ENCODE peak calls at places on chromosomes 11 and 22, in seven cellular contexts. D is psoas muscle, W is AG04450, F is H1, H is cardiac muscle cell, C is lung, L is cardiac fibroblast. R is an unnamed sample.

GRCh38 chr11:35377262-35377661 is 42.1 kb downstream of the SLC1A2 start:
- DNase-seq in D (no peak), W (no peak), F (no peak), H (no peak), C (no peak), L (no peak), R (no peak)

GRCh38 chr11:8092587-8093424 is 11.8 kb downstream of the TUB start:
- DNase-seq in D (peak; percentile 56), W (no peak), F (no peak), H (peak; percentile 66), C (peak; percentile 58), L (peak; percentile 74), R (peak; percentile 63)

GRCh38 chr22:32557424-32557823 is 82.8 kb downstream of the FBXO7 start:
- DNase-seq in D (no peak), W (no peak), F (no peak), H (no peak), C (no peak), L (no peak), R (no peak)

GRCh38 chr11:120512727-120513435 is 1.3 kb downstream of the GRIK4 start:
- DNase-seq in D (no peak), W (no peak), F (no peak), H (no peak), C (no peak), L (no peak), R (no peak)

GRCh38 chr11:92627615-92628201 is 341.7 kb upstream of the MTNR1B start:
- DNase-seq in D (no peak), W (no peak), F (no peak), H (no peak), C (no peak), L (peak; percentile 22), R (peak; percentile 62)

GRCh38 chr11:133078591-133079179 is 453.6 kb downstream of the OPCML start:
- DNase-seq in D (peak; percentile 18), W (no peak), F (no peak), H (peak; percentile 73), C (no peak), L (peak; percentile 48), R (peak; percentile 30)

GRCh38 chr11:124970925-124971324 is 16.9 kb downstream of the CCDC15 start:
- DNase-seq in D (no peak), W (no peak), F (no peak), H (peak; percentile 6), C (no peak), L (peak; percentile 65), R (peak; percentile 35)

GRCh38 chr22:30969532-30970355 is 679 bp downstream of the TUG1 start:
- DNase-seq in D (no peak), W (no peak), F (no peak), H (no peak), C (peak; percentile 46), L (peak; percentile 56), R (peak; percentile 44)

GRCh38 chr11:128904872-128905344 is 13.8 kb downstream of the KCNJ5 start:
- DNase-seq in D (peak; percentile 32), W (no peak), F (no peak), H (peak; percentile 60), C (no peak), L (no peak), R (peak; percentile 32)

GRCh38 chr22:44443641-44444235 is 54.3 kb downstream of the RTL6 start:
- DNase-seq in D (no peak), W (no peak), F (no peak), H (no peak), C (no peak), L (no peak), R (no peak)

GRCh38 chr11:45800261-45800660 is 4.7 kb upstream of the SLC35C1 start:
- DNase-seq in D (no peak), W (no peak), F (no peak), H (no peak), C (no peak), L (no peak), R (no peak)

GRCh38 chr11:67301951-67302516 is 1.3 kb upstream of the SSH3 start:
- DNase-seq in D (peak; percentile 69), W (peak; percentile 33), F (no peak), H (peak; percentile 45), C (no peak), L (peak; percentile 54), R (peak; percentile 76)

GRCh38 chr22:44286673-44287072 is 26.1 kb downstream of the SHISAL1 start:
- DNase-seq in D (no peak), W (no peak), F (no peak), H (no peak), C (no peak), L (no peak), R (no peak)

GRCh38 chr22:27075028-27075678 is 417.8 kb downstream of the MIAT start:
- DNase-seq in D (no peak), W (no peak), F (no peak), H (peak; percentile 21), C (no peak), L (peak; percentile 7), R (no peak)

GRCh38 chr11:79570104-79570503 is 129.3 kb upstream of the TENM4 start:
- DNase-seq in D (no peak), W (no peak), F (no peak), H (no peak), C (no peak), L (no peak), R (no peak)

GRCh38 chr22:45511847-45512261 is 9.2 kb downstream of the FBLN1 start:
- DNase-seq in D (peak; percentile 83), W (peak; percentile 88), F (no peak), H (peak; percentile 48), C (no peak), L (peak; percentile 83), R (peak; percentile 92)

GRCh38 chr11:114606003-114606801 is 10.6 kb upstream of the NXPE4 start:
- DNase-seq in D (no peak), W (no peak), F (no peak), H (no peak), C (no peak), L (peak; percentile 4), R (no peak)

GRCh38 chr22:27132896-27133500 is 475.6 kb downstream of the MIAT start:
- DNase-seq in D (no peak), W (no peak), F (no peak), H (peak; percentile 24), C (no peak), L (no peak), R (no peak)

GRCh38 chr11:1879941-1880720 is 11.6 kb downstream of the PRR33 start:
- DNase-seq in D (peak; percentile 85), W (no peak), F (no peak), H (no peak), C (no peak), L (peak; percentile 67), R (peak; percentile 22)

GRCh38 chr22:26669060-26669481 is 11.7 kb downstream of the MIAT start:
- DNase-seq in D (no peak), W (no peak), F (no peak), H (peak; percentile 50), C (no peak), L (peak; percentile 51), R (peak; percentile 30)

GRCh38 chr11:75147875-75148263 is 3.0 kb upstream of the SLCO2B1 start:
- DNase-seq in D (peak; percentile 42), W (no peak), F (no peak), H (no peak), C (peak; percentile 55), L (no peak), R (no peak)

GRCh38 chr11:71153005-71153395 is 99.4 kb downstream of the SHANK2 start:
- DNase-seq in D (no peak), W (no peak), F (no peak), H (no peak), C (no peak), L (peak; percentile 2), R (peak; percentile 43)

GRCh38 chr11:113249786-113250185 is 64.6 kb upstream of the TTC12 start:
- DNase-seq in D (no peak), W (no peak), F (no peak), H (no peak), C (no peak), L (no peak), R (no peak)
- H3K4me3 ChIP-seq in D (no peak overlapping the region), W (no peak overlapping the region), F (no peak overlapping the region), H (no peak overlapping the region), C (no peak overlapping the region), L (no peak overlapping the region), R (no peak overlapping the region)

GRCh38 chr11:15625691-15626090 is 511.0 kb downstream of the INSC start:
- DNase-seq in D (no peak), W (no peak), F (no peak), H (no peak), C (no peak), L (peak; percentile 17), R (no peak)

GRCh38 chr11:15624701-15625100 is 510.0 kb downstream of the INSC start:
- DNase-seq in D (no peak), W (no peak), F (no peak), H (no peak), C (no peak), L (no peak), R (no peak)

GRCh38 chr11:15635501-15635900 is 520.8 kb downstream of the INSC start:
- DNase-seq in D (no peak), W (no peak), F (no peak), H (no peak), C (no peak), L (no peak), R (no peak)

GRCh38 chr11:15627560-15627959 is 512.8 kb downstream of the INSC start:
- DNase-seq in D (no peak), W (peak; percentile 7), F (no peak), H (no peak), C (no peak), L (peak; percentile 48), R (peak; percentile 35)

GRCh38 chr11:15629690-15630321 is 515.1 kb downstream of the INSC start:
- DNase-seq in D (no peak), W (no peak), F (no peak), H (peak; percentile 47), C (no peak), L (peak; percentile 42), R (no peak)
- TF ChIP-seq CTCF in D (peak; percentile 32), W (peak; percentile 22), F (peak; percentile 51), H (peak; percentile 44), C (no peak), L (peak; percentile 23), R (peak; percentile 11)

GRCh38 chr22:48574776-48575566 is 1252.7 kb downstream of the BRD1 start:
- DNase-seq in D (peak; percentile 41), W (no peak), F (peak; percentile 33), H (peak; percentile 79), C (peak; percentile 34), L (peak; percentile 9), R (no peak)

GRCh38 chr22:48576333-48577013 is 1251.2 kb downstream of the BRD1 start:
- DNase-seq in D (no peak), W (no peak), F (no peak), H (peak; percentile 55), C (no peak), L (no peak), R (no peak)

GRCh38 chr22:48577691-48578090 is 1250.0 kb downstream of the BRD1 start:
- DNase-seq in D (no peak), W (no peak), F (no peak), H (no peak), C (no peak), L (no peak), R (no peak)

GRCh38 chr22:48577014-48577690 is 1250.5 kb downstream of the BRD1 start:
- DNase-seq in D (no peak), W (no peak), F (no peak), H (peak; percentile 12), C (no peak), L (no peak), R (no peak)

GRCh38 chr22:48575567-48576332 is 1251.9 kb downstream of the BRD1 start:
- DNase-seq in D (no peak), W (no peak), F (no peak), H (no peak), C (no peak), L (no peak), R (no peak)
- H3K4me3 ChIP-seq in D (peak overlapping the region; percentile 42), W (no peak overlapping the region), F (peak overlapping the region; percentile 69), H (peak overlapping the region; percentile 22), C (peak overlapping the region; percentile 11), L (no peak overlapping the region), R (no peak overlapping the region)

GRCh38 chr11:14290422-14290821 is 68.6 kb downstream of the RRAS2 start:
- DNase-seq in D (no peak), W (no peak), F (no peak), H (no peak), C (no peak), L (no peak), R (no peak)
- TF ChIP-seq CTCF in D (no peak), W (no peak), F (no peak), H (no peak), C (no peak), L (no peak), R (no peak)